ENCODE peak calls at places on chromosome 18, in seven cellular contexts. P is AG09309; W is stimulated activated CD4-positive, alpha-beta T cell treated with anti-CD3 and anti-CD28 coated beads, Interleukin-4, amount 100 ng/mL, for 24 hours; A is A172; L is Caki2; Q is GM10248; X is EL. S is an unnamed sample.

GRCh38 chr18:39622431-39622830 is 2056.8 kb upstream of the CELF4 start:
- DNase-seq in P (no peak), X (peak), L (no peak), W (no peak), A (no peak), Q (no peak), S (no peak)

GRCh38 chr18:68417166-68417776 is 297.6 kb downstream of the TMX3 start:
- DNase-seq in W (no peak), Q (no peak), X (peak), P (no peak), L (peak), A (no peak), S (no peak)

GRCh38 chr18:56233595-56233994 is 404.8 kb downstream of the TXNL1 start:
- DNase-seq in A (peak), P (peak), Q (no peak), L (no peak), W (no peak), X (peak), S (no peak)

GRCh38 chr18:48803518-48803917 is 147.2 kb downstream of the SMAD7 start:
- DNase-seq in X (no peak), W (no peak), Q (no peak), L (no peak), P (no peak), A (no peak), S (no peak)

GRCh38 chr18:13437801-13438506 is 219.4 kb downstream of the LDLRAD4 start:
- DNase-seq in P (no peak), L (peak), Q (no peak), A (no peak), X (no peak), W (peak), S (no peak)

GRCh38 chr18:51537487-51537886 is 340.0 kb upstream of the MEX3C start:
- DNase-seq in L (peak), X (no peak), W (no peak), A (peak), Q (no peak), P (no peak), S (no peak)

GRCh38 chr18:48139427-48140347 is 209.2 kb upstream of the SMAD2 start:
- DNase-seq in Q (no peak), X (no peak), W (no peak), A (peak), L (peak), P (no peak), S (no peak)

GRCh38 chr18:33114749-33115148 is 325.8 kb downstream of the CCDC178 start:
- DNase-seq in X (no peak), A (no peak), L (no peak), Q (no peak), W (no peak), P (no peak), S (no peak)

GRCh38 chr18:12703714-12704113 is 872 bp downstream of the PSMG2 start:
- DNase-seq in Q (no peak), W (peak), A (peak), P (no peak), L (no peak), X (peak), S (peak)

GRCh38 chr18:4384932-4385331 is 70.2 kb downstream of the DLGAP1 start:
- DNase-seq in W (no peak), P (no peak), L (no peak), X (no peak), Q (no peak), A (no peak), S (no peak)

GRCh38 chr18:50606609-50607008 is 46.7 kb downstream of the MAPK4 start:
- DNase-seq in W (no peak), A (no peak), Q (no peak), L (no peak), P (no peak), X (no peak), S (no peak)

GRCh38 chr18:5417342-5417741 is 121.8 kb upstream of the ZBTB14 start:
- DNase-seq in A (no peak), Q (no peak), W (no peak), L (no peak), X (no peak), P (no peak), S (no peak)

GRCh38 chr18:24741961-24742738 is 281.7 kb downstream of the HRH4 start:
- DNase-seq in P (no peak), X (peak), W (no peak), A (no peak), Q (no peak), L (no peak), S (no peak)

GRCh38 chr18:77544792-77545191 is 295.1 kb downstream of the GALR1 start:
- DNase-seq in Q (no peak), A (no peak), P (no peak), X (no peak), W (no peak), L (no peak), S (no peak)

GRCh38 chr18:79755496-79756142 is 42.1 kb upstream of the KCNG2 start:
- DNase-seq in A (no peak), W (no peak), L (no peak), Q (no peak), X (no peak), P (no peak), S (no peak)

GRCh38 chr18:22230403-22231042 is 61.1 kb downstream of the GATA6 start:
- DNase-seq in Q (no peak), A (peak), L (peak), P (no peak), X (peak), W (no peak), S (peak)

GRCh38 chr18:54360406-54360805 is 2.7 kb downstream of the C18orf54 start:
- DNase-seq in A (no peak), P (no peak), Q (no peak), L (no peak), X (no peak), W (no peak), S (no peak)

GRCh38 chr18:61772293-61772848 is 120.4 kb downstream of the RNF152 start:
- DNase-seq in Q (no peak), A (no peak), W (no peak), P (no peak), L (no peak), X (no peak), S (no peak)

GRCh38 chr18:75086494-75087034 is 122.4 kb downstream of the PTGR3 start:
- DNase-seq in L (no peak), W (no peak), A (no peak), X (no peak), Q (no peak), P (no peak), S (no peak)

GRCh38 chr18:25278415-25278814 is 73.6 kb downstream of the ZNF521 start:
- DNase-seq in X (no peak), Q (no peak), L (no peak), P (no peak), A (no peak), W (no peak), S (no peak)

GRCh38 chr18:7926526-7926925 is 359.4 kb downstream of the PTPRM start:
- DNase-seq in X (no peak), A (no peak), L (peak), P (no peak), W (no peak), Q (no peak), S (peak)

GRCh38 chr18:55422456-55423185 is 165.4 kb downstream of the TCF4 start:
- DNase-seq in A (no peak), L (no peak), Q (no peak), P (no peak), W (no peak), X (peak), S (no peak)

GRCh38 chr18:7617738-7618422 is 50.8 kb downstream of the PTPRM start:
- DNase-seq in W (no peak), Q (no peak), L (no peak), A (peak), P (peak), X (peak), S (peak)

GRCh38 chr18:36758623-36759022 is 70.2 kb downstream of the TPGS2 start:
- DNase-seq in X (no peak), W (no peak), Q (no peak), L (no peak), P (no peak), A (no peak), S (no peak)

GRCh38 chr18:44541159-44541558 is 139.5 kb upstream of the SETBP1 start:
- DNase-seq in Q (no peak), W (no peak), P (no peak), L (no peak), A (no peak), X (no peak), S (no peak)

GRCh38 chr18:57373017-57373416 is 20.7 kb downstream of the ST8SIA3 start:
- DNase-seq in P (no peak), L (no peak), A (no peak), Q (no peak), W (no peak), X (no peak), S (no peak)

GRCh38 chr18:21599585-21600525 is 649 bp downstream of the ESCO1 start:
- DNase-seq in Q (peak), W (peak), X (peak), A (no peak), P (no peak), L (no peak), S (peak)

GRCh38 chr18:9898792-9899549 is 13.2 kb downstream of the TXNDC2 start:
- DNase-seq in L (peak), P (no peak), X (peak), W (no peak), Q (no peak), A (peak), S (peak)

GRCh38 chr18:3667255-3668137 is 217.5 kb downstream of the TGIF1 start:
- DNase-seq in Q (no peak), W (no peak), L (no peak), A (no peak), X (no peak), P (no peak), S (no peak)

GRCh38 chr18:75211002-75211621 is 515 bp downstream of the TSHZ1 start:
- DNase-seq in A (peak), Q (peak), W (no peak), P (no peak), L (no peak), X (no peak), S (peak)

GRCh38 chr18:961644-962355 is 57.1 kb downstream of the ADCYAP1 start:
- DNase-seq in X (peak), W (peak), A (peak), L (peak), P (peak), Q (peak), S (peak)

S was measured in ACHN.